ENCODE peak calls at places on chromosomes 13 and 19, in five cellular contexts. V is CD8-positive, alpha-beta T cell; T is kidney; B is ascending aorta; X is heart left ventricle. F is an unnamed sample.

GRCh38 chr13:28569886-28570285 is 75.0 kb upstream of the FLT1 start:
- DNase-seq in V (no peak), T (no peak), B (no peak), X (no peak), F (no peak)

GRCh38 chr13:44879452-44880058 is 109.7 kb downstream of the NUFIP1 start:
- DNase-seq in V (no peak), T (no peak), B (no peak), X (no peak), F (no peak)

GRCh38 chr19:18996796-18997394 is 36.4 kb downstream of the SUGP2 start:
- DNase-seq in V (no peak), T (no peak), B (no peak), X (no peak), F (no peak)

GRCh38 chr19:10088949-10089554 is 2.9 kb downstream of the SHFL start:
- DNase-seq in V (no peak), T (no peak), B (no peak), X (no peak), F (no peak)

GRCh38 chr13:50387124-50387581 is 371.9 kb downstream of the KCNRG start:
- DNase-seq in V (peak; percentile 12), T (peak; percentile 68), B (peak; percentile 26), X (peak; percentile 64), F (no peak)

GRCh38 chr13:41565221-41565620 is 107.9 kb downstream of the RGCC start:
- DNase-seq in V (no peak), T (no peak), B (no peak), X (no peak), F (no peak)

GRCh38 chr19:21508198-21508597 is 2.8 kb downstream of the ZNF429 start:
- DNase-seq in V (no peak), T (no peak), B (no peak), X (no peak), F (no peak)

GRCh38 chr19:49512970-49513745 is 697 bp downstream of the FCGRT start:
- DNase-seq in V (no peak), T (peak; percentile 84), B (no peak), X (peak; percentile 62), F (no peak)

GRCh38 chr19:34120846-34121639 is 51.3 kb upstream of the LSM14A start:
- DNase-seq in V (peak; percentile 31), T (no peak), B (no peak), X (no peak), F (no peak)

GRCh38 chr13:111211789-111212516 is 96.8 kb downstream of the ARHGEF7 start:
- DNase-seq in V (no peak), T (no peak), B (no peak), X (no peak), F (no peak)

DNA sequence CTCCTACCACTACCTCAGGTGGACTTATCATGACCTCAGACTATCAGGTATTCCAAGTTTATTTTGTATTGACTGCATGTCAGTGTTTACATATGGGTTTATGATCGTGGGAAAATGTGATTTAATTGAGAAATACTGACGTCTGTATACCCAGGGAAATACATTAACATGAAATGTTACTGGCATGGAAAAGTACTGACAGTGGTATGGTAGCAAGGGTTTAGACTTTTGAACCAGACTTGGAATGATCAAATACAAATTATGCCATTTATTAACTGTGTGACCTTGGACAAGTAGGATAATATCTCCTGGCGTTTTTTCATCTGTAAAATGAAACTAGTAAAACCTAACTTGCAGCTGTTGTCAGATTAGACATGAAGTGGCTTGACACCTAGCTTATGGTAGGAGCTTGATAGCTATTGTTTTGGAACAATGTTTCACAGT is 147.7 kb downstream of the CDK8 start:
- DNase-seq in V (no peak), T (no peak), B (no peak), X (no peak), F (no peak)
- TF ChIP-seq CTCF in V (no peak), T (no peak), B (no peak), X (no peak), F (no peak)

DNA sequence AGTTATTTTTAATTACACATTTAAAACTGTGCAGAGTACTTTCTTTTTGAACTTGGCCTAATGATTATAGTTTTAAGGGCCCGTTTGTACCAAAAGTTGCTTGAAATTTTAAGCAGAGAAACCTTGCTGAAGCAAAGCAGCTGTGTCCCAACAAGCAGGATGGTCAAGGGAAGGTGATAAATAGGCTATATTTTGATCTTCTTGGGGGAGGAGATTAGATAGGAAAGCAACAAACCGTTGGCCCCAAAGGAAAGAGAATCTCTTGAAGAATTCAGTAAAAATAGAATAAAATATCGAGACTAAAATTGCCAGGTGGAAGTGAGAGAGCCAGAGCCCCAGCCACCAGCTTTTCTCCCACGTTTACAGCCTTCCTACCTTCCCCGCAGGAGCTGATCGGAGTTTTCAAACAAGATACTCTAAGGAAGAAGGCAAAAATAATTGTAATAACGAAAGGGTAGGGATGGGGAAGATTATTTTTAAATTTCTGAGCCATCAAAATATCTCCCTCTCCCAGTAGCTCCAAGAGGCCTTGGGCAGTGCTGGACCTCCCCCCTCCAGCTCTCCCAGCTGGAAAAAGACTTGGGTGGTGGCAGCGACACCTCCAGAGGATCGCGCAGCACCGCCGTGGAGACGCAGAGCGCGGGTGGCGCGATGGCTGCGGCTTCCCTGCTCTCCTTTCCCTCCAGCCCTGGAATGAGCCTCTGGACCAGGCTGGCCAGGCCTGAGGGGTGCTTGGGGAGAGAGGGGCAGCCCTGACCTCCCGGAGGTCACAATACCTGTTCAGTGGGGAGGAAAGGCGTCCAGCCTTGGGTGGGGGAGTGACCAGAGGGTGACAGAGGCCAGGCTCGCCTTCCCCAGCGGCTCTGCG is 5.8 kb downstream of the ZIC2 start:
- DNase-seq in V (no peak), T (no peak), B (no peak), X (no peak), F (no peak)
- H3K4me3 ChIP-seq in V (no peak overlapping the region), T (no peak overlapping the region), B (no peak overlapping the region), X (no peak overlapping the region), F (no peak overlapping the region)

GRCh38 chr13:72101768-72102400 is 234.9 kb upstream of the DACH1 start:
- DNase-seq in V (no peak), T (no peak), B (no peak), X (no peak), F (no peak)
- H3K9me3 ChIP-seq in V (no peaks in the 10 kb centered on the region), T (no peaks in the 10 kb centered on the region), B (no peaks in the 10 kb centered on the region), X (no peaks in the 10 kb centered on the region), F (no peaks in the 10 kb centered on the region)

GRCh38 chr19:1365964-1366695 is 17.6 kb upstream of the NDUFS7 start:
- DNase-seq in V (no peak), T (no peak), B (no peak), X (no peak), F (no peak)

GRCh38 chr19:1366899-1367870 is 16.5 kb upstream of the NDUFS7 start:
- DNase-seq in V (no peak), T (no peak), B (no peak), X (no peak), F (no peak)

GRCh38 chr19:1364070-1364719 is 19.5 kb upstream of the NDUFS7 start:
- DNase-seq in V (no peak), T (no peak), B (no peak), X (no peak), F (no peak)

GRCh38 chr19:1363599-1363998 is 20.1 kb upstream of the NDUFS7 start:
- DNase-seq in V (peak; percentile 22), T (no peak), B (no peak), X (no peak), F (no peak)

DNA sequence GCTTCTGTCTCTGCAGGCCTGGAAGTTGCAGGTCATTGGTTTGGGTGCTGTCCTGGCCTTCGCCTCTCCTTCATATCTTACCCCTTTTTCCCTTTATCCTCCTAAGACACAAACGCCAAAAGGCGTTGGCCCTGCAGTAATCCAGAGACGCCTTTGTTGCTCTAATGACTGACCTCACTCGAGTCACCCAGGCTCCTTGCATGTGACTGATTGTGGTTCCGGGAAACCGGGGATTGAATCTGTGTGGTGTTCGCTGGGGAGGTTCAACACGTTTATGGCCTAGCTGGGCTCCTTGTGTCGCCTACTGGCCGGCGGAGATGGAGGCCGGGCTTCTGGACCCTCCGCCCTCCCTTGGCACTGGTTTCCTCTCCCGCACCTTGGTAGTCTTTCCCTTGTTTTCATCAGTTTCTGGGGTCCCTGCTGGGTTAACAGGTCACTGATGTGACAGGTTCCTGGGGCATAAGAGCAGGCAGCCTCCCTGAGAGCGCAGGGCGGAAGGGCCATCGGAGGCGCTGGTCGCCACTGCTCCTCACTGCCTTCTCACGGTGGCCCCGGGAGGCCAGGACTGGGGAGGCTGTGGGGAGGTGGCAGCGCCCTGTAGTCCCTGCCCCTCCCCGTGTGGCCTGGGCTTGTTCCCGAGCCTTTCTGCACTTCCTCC is 18.3 kb upstream of the NDUFS7 start:
- DNase-seq in V (no peak), T (no peak), B (no peak), X (no peak), F (no peak)
- TF ChIP-seq CTCF in V (no peak), T (no peak), B (no peak), X (no peak), F (no peak)

DNA sequence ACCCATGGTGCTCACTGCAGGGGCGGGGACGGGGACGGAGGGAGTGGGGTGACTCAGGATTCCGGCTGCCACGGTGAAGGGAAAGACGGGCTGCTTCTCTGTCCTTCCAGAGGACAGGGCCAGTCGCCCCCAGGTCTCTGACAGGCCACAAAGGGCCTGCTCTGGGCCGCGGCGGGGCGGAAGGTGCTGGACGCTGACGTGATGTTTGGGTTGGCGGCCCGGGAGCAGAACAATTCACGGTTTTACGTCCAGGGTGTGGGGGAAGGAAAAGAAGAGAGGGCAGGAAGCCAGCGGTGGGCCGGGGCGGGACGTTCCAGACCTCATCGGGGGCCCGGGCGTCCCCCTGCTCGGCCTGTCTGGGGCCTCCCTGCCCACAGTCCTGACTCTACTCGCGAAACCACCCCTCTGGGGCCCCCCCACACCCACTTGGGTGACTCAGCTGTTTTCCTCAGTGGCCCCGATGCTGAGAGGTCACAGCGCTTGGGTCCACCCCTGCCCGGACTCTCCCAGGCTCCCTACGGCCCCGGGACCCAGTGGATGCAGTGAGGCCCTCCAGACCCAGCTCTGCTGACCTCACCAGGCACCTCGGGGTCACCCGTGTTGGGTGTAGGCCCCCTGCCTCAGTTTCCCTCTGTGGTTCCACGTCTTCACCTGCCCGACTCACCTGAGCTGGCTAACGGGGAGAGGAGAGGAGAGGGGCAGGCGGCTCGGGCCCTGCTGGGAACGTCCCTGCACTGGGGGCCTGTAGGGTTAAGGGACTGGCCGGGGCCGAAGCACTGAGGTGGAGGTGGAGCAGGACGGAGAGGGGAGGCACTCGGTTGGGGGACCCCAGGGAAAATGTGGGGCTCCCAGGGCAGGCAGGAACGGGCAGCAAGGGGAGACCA is 29.2 kb downstream of the PIP5K1C start:
- DNase-seq in V (no peak), T (peak; percentile 90), B (peak; percentile 85), X (peak; percentile 92), F (no peak)
- H3K4me3 ChIP-seq in V (peak overlapping the region; percentile 6), T (peak overlapping the region; percentile 21), B (peak overlapping the region; percentile 60), X (peak overlapping the region; percentile 20), F (peak overlapping the region; percentile 58)

DNA sequence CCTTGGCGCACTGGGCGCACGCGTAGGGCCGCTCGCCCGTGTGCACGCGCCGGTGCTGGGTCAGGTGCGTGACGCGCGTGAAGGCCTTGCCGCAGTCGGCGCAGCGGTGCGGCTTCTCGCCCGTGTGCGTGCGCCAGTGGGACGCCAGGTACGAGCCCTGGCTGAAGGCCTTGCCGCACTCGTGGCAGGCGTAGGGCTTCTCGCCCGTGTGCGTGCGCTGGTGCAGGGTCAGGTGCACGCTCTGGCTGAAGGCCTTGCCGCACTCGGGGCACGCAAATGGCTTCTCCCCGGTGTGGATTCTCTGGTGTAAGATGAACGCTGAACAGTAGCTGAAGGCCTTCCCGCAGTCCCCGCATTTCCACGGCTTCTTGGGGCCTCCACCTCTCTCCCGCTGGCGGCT is 7.0 kb downstream of the ZNF835 start:
- DNase-seq in V (no peak), T (no peak), B (no peak), X (no peak), F (no peak)
- H3K9me3 ChIP-seq in V (peaks cover 12% of the 10 kb centered on the region), T (no peaks in the 10 kb centered on the region), B (peaks cover 2% of the 10 kb centered on the region), X (no peaks in the 10 kb centered on the region), F (no peaks in the 10 kb centered on the region)